ENCODE peak calls at places on chromosomes 12 and 14, in six cellular contexts. N, U, H, X, K and Z are unnamed samples.

GRCh38 chr12:55877824-55878223 is 35.1 kb upstream of the MMP19 start:
- DNase-seq in N (no peak), U (no peak), H (no peak), X (no peak), K (no peak), Z (no peak)

GRCh38 chr12:12010277-12011031 is 60.3 kb upstream of the BCL2L14 start:
- DNase-seq in N (peak), U (peak), H (peak), X (no peak), K (no peak), Z (peak)

GRCh38 chr12:6766651-6767300 is 613 bp downstream of the PTMS start:
- DNase-seq in N (peak), U (peak), H (peak), X (peak), K (no peak), Z (peak)

GRCh38 chr12:100163416-100164152 is 20.9 kb upstream of the BLTP3B start:
- DNase-seq in N (peak), U (peak), H (peak), X (peak), K (no peak), Z (peak)

GRCh38 chr14:22386924-22387775 is 201.9 kb downstream of the DAD1 start:
- DNase-seq in N (peak), U (no peak), H (peak), X (peak), K (no peak), Z (peak)

GRCh38 chr14:78982551-78982950 is 812.4 kb downstream of the NRXN3 start:
- DNase-seq in N (no peak), U (no peak), H (no peak), X (no peak), K (no peak), Z (no peak)

GRCh38 chr12:4720637-4720995 is 416 bp downstream of the GALNT8 start:
- DNase-seq in N (no peak), U (no peak), H (no peak), X (peak), K (no peak), Z (no peak)

GRCh38 chr12:80472912-80473500 is 29.0 kb downstream of the PTPRQ start:
- DNase-seq in N (peak), U (no peak), H (peak), X (peak), K (no peak), Z (peak)

GRCh38 chr14:90137807-90138206 is 76.0 kb downstream of the KCNK13 start:
- DNase-seq in N (peak), U (no peak), H (no peak), X (no peak), K (no peak), Z (no peak)

GRCh38 chr12:57909611-57910010 is 31.8 kb upstream of the ATP23 start:
- DNase-seq in N (no peak), U (no peak), H (no peak), X (no peak), K (no peak), Z (no peak)

GRCh38 chr14:93317836-93318807 is 14.7 kb downstream of the BTBD7 start:
- DNase-seq in N (peak), U (no peak), H (no peak), X (peak), K (no peak), Z (no peak)

GRCh38 chr12:95117178-95117599 is 43.8 kb upstream of the NR2C1 start:
- DNase-seq in N (peak), U (no peak), H (peak), X (peak), K (no peak), Z (peak)

GRCh38 chr12:121089031-121089812 is 43.5 kb upstream of the P2RX7 start:
- DNase-seq in N (no peak), U (no peak), H (no peak), X (peak), K (no peak), Z (peak)

GRCh38 chr14:58464652-58465051 is 37.1 kb downstream of the KIAA0586 start:
- DNase-seq in N (no peak), U (no peak), H (no peak), X (no peak), K (no peak), Z (no peak)

GRCh38 chr12:86261606-86262005 is 5.4 kb upstream of the MGAT4C start:
- DNase-seq in N (no peak), U (no peak), H (no peak), X (peak), K (no peak), Z (no peak)

GRCh38 chr14:56108057-56108456 is 10.2 kb upstream of the PELI2 start:
- DNase-seq in N (no peak), U (no peak), H (no peak), X (no peak), K (no peak), Z (no peak)